ENCODE peak calls at places on chromosomes 3 and 15, in ten cellular contexts. S is ovary, N is prostate gland, F is IMR-90, U is spleen, D is heart left ventricle, C is GM12878, H is transverse colon, B is esophagus muscularis mucosa, R is stomach. Q is an unnamed sample.

GRCh38 chr15:29821416-29822099 is 710 bp downstream of the TJP1 start:
- DNase-seq in S (peak; percentile 63), N (peak; percentile 77), F (peak; percentile 85), U (no peak), D (peak; percentile 83), C (no peak), H (peak; percentile 83), B (no peak), R (peak; percentile 84), Q (peak; percentile 91)

GRCh38 chr3:195929452-195929851 is 21.1 kb upstream of the TNK2 start:
- DNase-seq in S (no peak), N (no peak), F (no peak), U (no peak), D (no peak), C (no peak), H (no peak), B (no peak), R (no peak), Q (no peak)

GRCh38 chr3:160554980-160555379 is 10.4 kb downstream of the KPNA4 start:
- DNase-seq in S (no peak), N (no peak), F (no peak), U (no peak), D (no peak), C (no peak), H (no peak), B (no peak), R (no peak), Q (no peak)

GRCh38 chr3:134362221-134362620 is 12.0 kb downstream of the AMOTL2 start:
- DNase-seq in S (no peak), N (no peak), F (no peak), U (peak; percentile 45), D (no peak), C (no peak), H (no peak), B (no peak), R (no peak), Q (no peak)

GRCh38 chr3:39937874-39938273 is 128.5 kb downstream of the MYRIP start:
- DNase-seq in S (no peak), N (no peak), F (no peak), U (no peak), D (no peak), C (no peak), H (no peak), B (no peak), R (no peak), Q (no peak)

GRCh38 chr3:54999159-54999558 is 71.3 kb upstream of the LRTM1 start:
- DNase-seq in S (no peak), N (no peak), F (peak; percentile 86), U (no peak), D (no peak), C (no peak), H (no peak), B (peak; percentile 66), R (no peak), Q (no peak)

GRCh38 chr3:197367081-197367780 is 68.8 kb upstream of the DLG1 start:
- DNase-seq in S (no peak), N (peak; percentile 49), F (peak; percentile 82), U (peak; percentile 58), D (no peak), C (no peak), H (no peak), B (no peak), R (peak; percentile 74), Q (no peak)

GRCh38 chr15:83243634-83244033 is 36.0 kb upstream of the HDGFL3 start:
- DNase-seq in S (no peak), N (no peak), F (no peak), U (no peak), D (no peak), C (no peak), H (no peak), B (no peak), R (no peak), Q (no peak)

GRCh38 chr3:147521646-147522045 is 112.5 kb downstream of the ZIC1 start:
- DNase-seq in S (no peak), N (no peak), F (peak; percentile 37), U (no peak), D (no peak), C (no peak), H (no peak), B (no peak), R (no peak), Q (no peak)

GRCh38 chr15:70023064-70023768 is 74.5 kb downstream of the TLE3 start:
- DNase-seq in S (no peak), N (peak; percentile 7), F (peak; percentile 75), U (peak; percentile 58), D (no peak), C (peak; percentile 74), H (no peak), B (no peak), R (no peak), Q (no peak)

GRCh38 chr3:108125550-108126071 is 34.8 kb upstream of the CD47 start:
- DNase-seq in S (no peak), N (no peak), F (no peak), U (peak; percentile 89), D (no peak), C (peak; percentile 83), H (peak; percentile 53), B (no peak), R (no peak), Q (no peak)

GRCh38 chr3:177109688-177110087 is 87.6 kb downstream of the TBL1XR1 start:
- DNase-seq in S (no peak), N (no peak), F (no peak), U (no peak), D (no peak), C (no peak), H (no peak), B (no peak), R (no peak), Q (no peak)

GRCh38 chr3:122975163-122975923 is 52.2 kb downstream of the SEMA5B start:
- DNase-seq in S (peak; percentile 54), N (peak; percentile 80), F (peak; percentile 55), U (no peak), D (no peak), C (no peak), H (peak; percentile 24), B (no peak), R (no peak), Q (no peak)

GRCh38 chr15:101712078-101712477 is 12.2 kb downstream of the TARS3 start:
- DNase-seq in S (no peak), N (no peak), F (no peak), U (no peak), D (no peak), C (no peak), H (no peak), B (no peak), R (no peak), Q (no peak)

DNA sequence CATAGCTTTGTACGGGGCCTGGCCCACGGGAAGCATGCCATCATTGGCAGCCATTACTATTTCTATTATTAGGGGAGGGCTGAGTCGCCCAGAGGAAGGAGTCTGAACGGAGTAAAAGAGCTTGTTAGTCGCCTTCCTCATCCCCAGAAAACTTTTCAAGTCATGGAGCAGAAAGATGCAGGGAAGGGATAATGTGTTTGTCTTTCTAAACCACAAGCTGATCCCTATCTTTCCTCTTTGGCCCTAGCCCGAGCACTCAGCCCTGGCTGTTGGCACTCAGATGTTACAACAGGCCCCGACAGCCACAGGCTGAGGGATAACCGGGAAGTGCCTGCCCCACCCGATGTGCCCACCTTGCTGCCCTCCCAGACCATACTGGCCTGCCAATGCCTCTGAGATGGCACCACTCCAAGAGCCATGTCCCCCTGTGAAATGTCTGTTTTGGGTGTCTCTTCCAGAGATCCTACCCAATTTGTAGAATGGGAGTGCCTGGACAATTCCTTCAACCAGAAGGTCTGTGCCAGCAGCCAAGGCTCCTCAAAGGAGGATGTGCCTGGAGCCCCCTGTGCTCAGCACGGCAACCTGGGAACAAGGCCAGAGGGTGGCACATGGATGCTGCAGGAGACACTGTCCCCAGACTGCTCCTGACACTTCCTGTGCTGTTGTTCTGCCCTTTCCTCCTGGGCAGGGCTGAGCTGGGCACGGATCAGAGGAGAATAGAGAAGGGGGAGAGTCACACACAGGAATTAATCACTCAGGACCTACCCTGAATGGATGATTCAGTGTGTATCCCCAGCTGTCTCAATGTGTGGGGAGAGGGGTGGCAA is 10.8 kb downstream of the PAK6 start:
- DNase-seq in S (no peak), N (peak; percentile 74), F (peak; percentile 37), U (peak; percentile 44), D (no peak), C (no peak), H (no peak), B (no peak), R (no peak), Q (no peak)
- H3K4me1 ChIP-seq in S (peaks cover 8% of the 10 kb centered on the region), N (peaks cover 10% of the 10 kb centered on the region), F (peaks cover 2% of the 10 kb centered on the region), U (peaks cover 21% of the 10 kb centered on the region), D (peaks cover 17% of the 10 kb centered on the region), C (no peaks in the 10 kb centered on the region), H (peaks cover 16% of the 10 kb centered on the region), B (peaks cover 20% of the 10 kb centered on the region), R (peaks cover 25% of the 10 kb centered on the region), Q (peaks cover 35% of the 10 kb centered on the region)

GRCh38 chr3:15610083-15610482 is 8.5 kb downstream of the BTD start:
- DNase-seq in S (peak; percentile 41), N (no peak), F (peak; percentile 75), U (no peak), D (no peak), C (no peak), H (no peak), B (no peak), R (peak; percentile 53), Q (peak; percentile 81)
- TF ChIP-seq POLR2A in S (no peak), N (no peak), F (no peak), U (no peak), D (no peak), C (no peak), H (no peak), B (no peak), R (no peak), Q (no peak)

GRCh38 chr3:12495749-12496452 is 11.6 kb downstream of the TSEN2 start:
- DNase-seq in S (no peak), N (no peak), F (no peak), U (no peak), D (no peak), C (no peak), H (no peak), B (no peak), R (no peak), Q (no peak)

GRCh38 chr3:12503126-12503952 is 19.1 kb downstream of the TSEN2 start:
- DNase-seq in S (no peak), N (no peak), F (no peak), U (no peak), D (no peak), C (no peak), H (no peak), B (no peak), R (no peak), Q (no peak)

GRCh38 chr3:12506201-12506600 is 21.9 kb downstream of the TSEN2 start:
- DNase-seq in S (no peak), N (no peak), F (no peak), U (no peak), D (no peak), C (no peak), H (no peak), B (no peak), R (no peak), Q (no peak)

GRCh38 chr3:12496453-12496761 is 12.1 kb downstream of the TSEN2 start:
- DNase-seq in S (no peak), N (no peak), F (no peak), U (no peak), D (no peak), C (no peak), H (no peak), B (no peak), R (no peak), Q (no peak)

GRCh38 chr3:12501360-12502020 is 17.2 kb downstream of the TSEN2 start:
- DNase-seq in S (no peak), N (no peak), F (peak; percentile 69), U (no peak), D (no peak), C (no peak), H (no peak), B (no peak), R (no peak), Q (peak; percentile 41)
- H3K36me3 ChIP-seq in S (no peaks in the 10 kb centered on the region), N (no peaks in the 10 kb centered on the region), F (peaks cover 24% of the 10 kb centered on the region), U (no peaks in the 10 kb centered on the region), D (peaks cover 94% of the 10 kb centered on the region), C (peaks cover 7% of the 10 kb centered on the region), H (peaks cover 35% of the 10 kb centered on the region), B (peaks cover 98% of the 10 kb centered on the region), R (peaks cover 92% of the 10 kb centered on the region), Q (no peaks in the 10 kb centered on the region)

GRCh38 chr3:188573929-188574317 is 420.0 kb downstream of the LPP start:
- DNase-seq in S (no peak), N (no peak), F (no peak), U (no peak), D (no peak), C (no peak), H (no peak), B (no peak), R (no peak), Q (no peak)
- H3K4me1 ChIP-seq in S (peaks cover 1% of the 10 kb centered on the region), N (no peaks in the 10 kb centered on the region), F (peaks cover 6% of the 10 kb centered on the region), U (peaks cover 11% of the 10 kb centered on the region), D (peaks cover 30% of the 10 kb centered on the region), C (no peaks in the 10 kb centered on the region), H (peaks cover 11% of the 10 kb centered on the region), B (peaks cover 92% of the 10 kb centered on the region), R (no peaks in the 10 kb centered on the region), Q (no peaks in the 10 kb centered on the region)